ENCODE peak calls at places on chromosome 1, in five cellular contexts. Q is RWPE1, B is AG10803, Y is progenitor cell of endocrine pancreas, S is Caco-2. K is an unnamed sample.

GRCh38 chr1:230345139-230345885 is 80.8 kb downstream of the PGBD5 start:
- DNase-seq in Q (no peak), B (no peak), Y (no peak), S (no peak), K (no peak)

GRCh38 chr1:218585565-218586184 is 240.5 kb downstream of the TGFB2 start:
- DNase-seq in Q (peak; percentile 94), B (no peak), Y (no peak), S (peak; percentile 38), K (peak; percentile 94)

GRCh38 chr1:2554621-2555387 is 1.4 kb upstream of the TNFRSF14 start:
- DNase-seq in Q (no peak), B (no peak), Y (no peak), S (peak; percentile 21), K (no peak)

GRCh38 chr1:29513357-29513756 is 277.0 kb downstream of the PTPRU start:
- DNase-seq in Q (peak; percentile 80), B (peak; percentile 67), Y (no peak), S (peak; percentile 58), K (no peak)

GRCh38 chr1:54788462-54788861 is 12.7 kb downstream of the TTC22 start:
- DNase-seq in Q (no peak), B (no peak), Y (no peak), S (no peak), K (no peak)

GRCh38 chr1:21541835-21542234 is 32.6 kb downstream of the ALPL start:
- DNase-seq in Q (no peak), B (peak; percentile 86), Y (no peak), S (no peak), K (no peak)

GRCh38 chr1:233090706-233091494 is 140.5 kb downstream of the NTPCR start:
- DNase-seq in Q (peak; percentile 16), B (no peak), Y (no peak), S (no peak), K (no peak)

GRCh38 chr1:5646486-5646885 is 345.7 kb downstream of the NPHP4 start:
- DNase-seq in Q (no peak), B (no peak), Y (no peak), S (no peak), K (no peak)

GRCh38 chr1:43509007-43509739 is 21.5 kb upstream of the PTPRF start:
- DNase-seq in Q (no peak), B (peak; percentile 61), Y (no peak), S (no peak), K (no peak)

GRCh38 chr1:237033804-237034203 is 8.2 kb upstream of the RYR2 start:
- DNase-seq in Q (no peak), B (no peak), Y (no peak), S (no peak), K (no peak)

GRCh38 chr1:26696191-26696644 is 403 bp downstream of the ARID1A start:
- DNase-seq in Q (no peak), B (no peak), Y (no peak), S (no peak), K (no peak)

GRCh38 chr1:39178541-39179431 is 25.7 kb upstream of the MACF1 start:
- DNase-seq in Q (peak; percentile 83), B (peak; percentile 72), Y (no peak), S (peak; percentile 70), K (no peak)

GRCh38 chr1:70503358-70503757 is 92.3 kb downstream of the CTH start:
- DNase-seq in Q (no peak), B (peak; percentile 31), Y (no peak), S (no peak), K (no peak)

GRCh38 chr1:75614455-75615379 is 3.8 kb upstream of the SLC44A5 start:
- DNase-seq in Q (no peak), B (peak; percentile 9), Y (peak; percentile 73), S (no peak), K (peak; percentile 80)

GRCh38 chr1:245121523-245121922 is 33.3 kb upstream of the KIF26B start:
- DNase-seq in Q (no peak), B (no peak), Y (no peak), S (no peak), K (no peak)

GRCh38 chr1:156727914-156728598 is at the start of gene METTL25B:
- DNase-seq in Q (peak; percentile 86), B (peak; percentile 75), Y (peak; percentile 67), S (peak; percentile 84), K (no peak)

GRCh38 chr1:97849350-97850339 is 71.2 kb downstream of the DPYD start:
- DNase-seq in Q (peak; percentile 78), B (peak; percentile 81), Y (no peak), S (no peak), K (no peak)

GRCh38 chr1:43239484-43239883 is 30.3 kb upstream of the TMEM125 start:
- DNase-seq in Q (no peak), B (no peak), Y (no peak), S (no peak), K (no peak)

GRCh38 chr1:196546272-196547245 is 61.7 kb downstream of the KCNT2 start:
- DNase-seq in Q (no peak), B (peak; percentile 2), Y (no peak), S (no peak), K (no peak)

GRCh38 chr1:62222321-62222720 is 27.7 kb downstream of the L1TD1 start:
- DNase-seq in Q (no peak), B (no peak), Y (no peak), S (no peak), K (no peak)

GRCh38 chr1:12179111-12179519 is 12.3 kb downstream of the TNFRSF1B start:
- DNase-seq in Q (no peak), B (peak; percentile 76), Y (no peak), S (no peak), K (no peak)

GRCh38 chr1:92980732-92981647 is 19.7 kb upstream of the DIPK1A start:
- DNase-seq in Q (no peak), B (no peak), Y (no peak), S (no peak), K (no peak)

GRCh38 chr1:62396871-62397270 is 40.0 kb upstream of the USP1 start:
- DNase-seq in Q (no peak), B (no peak), Y (no peak), S (no peak), K (no peak)

GRCh38 chr1:204087893-204088528 is 15.1 kb downstream of the SOX13 start:
- DNase-seq in Q (no peak), B (no peak), Y (no peak), S (no peak), K (peak; percentile 49)

GRCh38 chr1:167789501-167789900 is 67.7 kb downstream of the MPZL1 start:
- DNase-seq in Q (peak; percentile 60), B (no peak), Y (no peak), S (no peak), K (no peak)

GRCh38 chr1:81186271-81186670 is 614.5 kb upstream of the ADGRL2 start:
- DNase-seq in Q (peak; percentile 76), B (peak; percentile 4), Y (no peak), S (no peak), K (no peak)

GRCh38 chr1:51488372-51489050 is 30.6 kb downstream of the EPS15 start:
- DNase-seq in Q (no peak), B (peak; percentile 5), Y (no peak), S (no peak), K (no peak)

GRCh38 chr1:224852901-224853568 is 76.4 kb upstream of the DNAH14 start:
- DNase-seq in Q (peak; percentile 58), B (peak; percentile 62), Y (no peak), S (no peak), K (no peak)

GRCh38 chr1:203555046-203555445 is 61.1 kb downstream of the OPTC start:
- DNase-seq in Q (no peak), B (peak; percentile 72), Y (no peak), S (no peak), K (no peak)

GRCh38 chr1:205353612-205354011 is 3.1 kb downstream of the KLHDC8A start:
- DNase-seq in Q (no peak), B (no peak), Y (no peak), S (no peak), K (no peak)

GRCh38 chr1:109425902-109426277 is 358 bp downstream of the PSMA5 start:
- DNase-seq in Q (peak; percentile 62), B (peak; percentile 42), Y (no peak), S (peak; percentile 71), K (no peak)

GRCh38 chr1:170881268-170882265 is 53.8 kb upstream of the MROH9 start:
- DNase-seq in Q (no peak), B (peak; percentile 64), Y (no peak), S (no peak), K (no peak)
- TF ChIP-seq CTCF in Q (peak; percentile 30), B (peak; percentile 66), Y (peak; percentile 43), S (peak; percentile 36), K (peak; percentile 92)

DNA sequence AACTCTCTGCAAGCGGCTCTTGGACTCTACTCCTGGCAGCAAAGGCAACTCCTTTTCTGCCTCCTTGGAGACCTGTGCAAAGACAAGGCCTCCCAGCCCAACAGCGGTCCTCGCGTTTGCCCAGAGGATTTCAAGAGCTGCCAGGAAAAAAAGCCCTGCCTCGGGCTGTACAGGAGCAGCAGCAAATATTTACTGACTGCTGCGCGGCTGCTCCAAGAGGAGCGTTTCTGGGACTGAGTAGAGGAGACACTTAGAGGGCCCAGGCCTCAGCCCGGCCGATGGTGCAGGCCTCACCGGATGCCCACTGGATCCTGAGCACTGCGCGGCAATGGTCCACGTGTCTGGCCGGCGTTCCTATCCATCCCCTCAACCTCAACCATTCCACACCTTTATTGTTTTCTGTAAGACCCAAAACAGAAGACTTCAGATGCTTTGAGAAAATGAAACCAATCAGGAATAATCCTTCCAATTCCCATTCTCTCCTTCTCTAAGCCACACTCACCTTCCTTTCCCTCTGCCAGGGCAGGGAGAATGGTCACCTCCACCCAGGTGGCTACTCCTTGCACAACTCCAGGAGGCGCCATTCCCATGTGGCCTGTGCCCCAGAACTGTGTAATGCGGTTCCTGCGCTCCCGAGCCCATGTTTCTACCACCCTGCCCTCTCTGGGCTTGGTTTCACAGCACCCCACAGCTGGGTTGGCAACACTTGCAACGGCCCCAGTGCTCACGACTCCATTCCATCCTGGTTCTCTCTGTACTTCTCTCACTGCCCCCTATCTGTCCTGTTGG is 215.8 kb downstream of the TRABD2B start:
- DNase-seq in Q (no peak), B (no peak), Y (no peak), S (no peak), K (no peak)
- TF ChIP-seq CTCF in Q (no peak), B (no peak), Y (no peak), S (no peak), K (no peak)

GRCh38 chr1:231626951-231627614 is 493 bp downstream of the DISC1 start:
- DNase-seq in Q (no peak), B (peak; percentile 37), Y (peak; percentile 23), S (peak; percentile 71), K (no peak)
- TF ChIP-seq CTCF in Q (no peak), B (no peak), Y (no peak), S (no peak), K (peak; percentile 14)

DNA sequence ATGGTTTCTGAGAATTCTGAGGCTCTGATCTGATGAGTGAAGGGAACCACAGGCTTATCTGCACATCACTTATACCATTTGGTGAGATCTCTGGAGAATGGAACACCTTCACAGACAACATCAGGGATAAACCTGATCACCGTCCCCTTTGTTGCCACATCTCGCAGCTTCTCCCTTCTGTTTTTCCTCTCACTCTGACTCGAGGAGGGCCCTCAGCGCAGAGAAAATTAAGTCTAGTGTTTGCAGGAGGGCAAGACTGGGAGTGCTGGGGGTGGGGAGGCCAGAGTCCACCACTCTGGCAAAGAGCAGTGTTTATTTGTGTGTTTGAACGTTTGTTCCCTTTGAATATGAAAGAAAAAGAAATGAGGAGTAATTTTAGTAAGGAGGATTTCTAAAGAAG is 29.0 kb upstream of the BATF3 start:
- DNase-seq in Q (no peak), B (no peak), Y (no peak), S (no peak), K (no peak)
- TF ChIP-seq CTCF in Q (no peak), B (no peak), Y (no peak), S (no peak), K (no peak)

GRCh38 chr1:114033219-114033706 is 54.0 kb downstream of the OLFML3 start:
- DNase-seq in Q (peak; percentile 51), B (no peak), Y (peak; percentile 12), S (no peak), K (no peak)
- TF ChIP-seq CTCF in Q (peak; percentile 30), B (peak; percentile 53), Y (peak; percentile 71), S (no peak), K (peak; percentile 73)

K was measured in chondrocyte.